ENCODE peak calls at places on chromosomes 7 and 10, in nine cellular contexts. W is heart left ventricle, K is adrenal gland, X is body of pancreas, V is uterus, C is NB4, O is prostate gland, P is spleen, H is ovary. M is an unnamed sample.

GRCh38 chr7:134051020-134051419 is 76.1 kb upstream of the LRGUK start:
- DNase-seq in W (no peak), K (no peak), X (no peak), V (no peak), C (no peak), O (no peak), P (no peak), H (no peak), M (no peak)

GRCh38 chr7:141263508-141263907 is 189.6 kb downstream of the TMEM178B start:
- DNase-seq in W (no peak), K (no peak), X (no peak), V (no peak), C (no peak), O (no peak), P (no peak), H (no peak), M (no peak)

GRCh38 chr7:101936223-101936611 is 118.8 kb downstream of the CUX1 start:
- DNase-seq in W (peak; percentile 40), K (no peak), X (no peak), V (no peak), C (no peak), O (no peak), P (no peak), H (peak; percentile 68), M (no peak)

GRCh38 chr7:29572543-29572942 is 8.9 kb downstream of the PRR15 start:
- DNase-seq in W (no peak), K (no peak), X (no peak), V (no peak), C (no peak), O (no peak), P (no peak), H (no peak), M (no peak)

GRCh38 chr7:101121996-101122932 is 4.6 kb upstream of the SERPINE1 start:
- DNase-seq in W (peak; percentile 84), K (peak; percentile 40), X (peak; percentile 55), V (peak; percentile 92), C (no peak), O (no peak), P (no peak), H (peak; percentile 83), M (peak; percentile 60)

GRCh38 chr10:110067960-110068770 is 60.4 kb downstream of the ADD3 start:
- DNase-seq in W (no peak), K (no peak), X (no peak), V (no peak), C (peak; percentile 69), O (no peak), P (no peak), H (no peak), M (no peak)

GRCh38 chr7:20331231-20331880 is 656 bp downstream of the ITGB8 start:
- DNase-seq in W (peak; percentile 27), K (peak; percentile 41), X (peak; percentile 45), V (peak; percentile 43), C (peak; percentile 51), O (peak; percentile 39), P (peak; percentile 87), H (peak; percentile 62), M (peak; percentile 58)

GRCh38 chr10:87507879-87508278 is 3.2 kb downstream of the MINPP1 start:
- DNase-seq in W (no peak), K (no peak), X (no peak), V (no peak), C (no peak), O (no peak), P (no peak), H (no peak), M (no peak)

GRCh38 chr10:24691113-24691512 is 32.6 kb downstream of the ARHGAP21 start:
- DNase-seq in W (no peak), K (no peak), X (no peak), V (peak; percentile 30), C (no peak), O (no peak), P (no peak), H (no peak), M (no peak)

GRCh38 chr7:98294326-98294725 is 12.8 kb downstream of the BRI3 start:
- DNase-seq in W (no peak), K (no peak), X (no peak), V (no peak), C (no peak), O (no peak), P (no peak), H (no peak), M (no peak)

GRCh38 chr7:98289333-98289875 is 7.9 kb downstream of the BRI3 start:
- DNase-seq in W (no peak), K (no peak), X (no peak), V (no peak), C (no peak), O (no peak), P (no peak), H (no peak), M (no peak)

GRCh38 chr7:98293746-98294145 is 12.3 kb downstream of the BRI3 start:
- DNase-seq in W (no peak), K (no peak), X (no peak), V (no peak), C (no peak), O (no peak), P (no peak), H (no peak), M (no peak)

GRCh38 chr7:98293265-98293664 is 11.8 kb downstream of the BRI3 start:
- DNase-seq in W (no peak), K (no peak), X (no peak), V (no peak), C (no peak), O (no peak), P (no peak), H (no peak), M (no peak)

GRCh38 chr7:98291717-98292116 is 10.2 kb downstream of the BRI3 start:
- DNase-seq in W (no peak), K (no peak), X (no peak), V (no peak), C (no peak), O (no peak), P (no peak), H (no peak), M (no peak)
- H3K4me3 ChIP-seq in W (no peak overlapping the region), K (no peak overlapping the region), X (no peak overlapping the region), V (no peak overlapping the region), C (no peak overlapping the region), O (no peak overlapping the region), P (no peak overlapping the region), H (no peak overlapping the region), M (no peak overlapping the region)

DNA sequence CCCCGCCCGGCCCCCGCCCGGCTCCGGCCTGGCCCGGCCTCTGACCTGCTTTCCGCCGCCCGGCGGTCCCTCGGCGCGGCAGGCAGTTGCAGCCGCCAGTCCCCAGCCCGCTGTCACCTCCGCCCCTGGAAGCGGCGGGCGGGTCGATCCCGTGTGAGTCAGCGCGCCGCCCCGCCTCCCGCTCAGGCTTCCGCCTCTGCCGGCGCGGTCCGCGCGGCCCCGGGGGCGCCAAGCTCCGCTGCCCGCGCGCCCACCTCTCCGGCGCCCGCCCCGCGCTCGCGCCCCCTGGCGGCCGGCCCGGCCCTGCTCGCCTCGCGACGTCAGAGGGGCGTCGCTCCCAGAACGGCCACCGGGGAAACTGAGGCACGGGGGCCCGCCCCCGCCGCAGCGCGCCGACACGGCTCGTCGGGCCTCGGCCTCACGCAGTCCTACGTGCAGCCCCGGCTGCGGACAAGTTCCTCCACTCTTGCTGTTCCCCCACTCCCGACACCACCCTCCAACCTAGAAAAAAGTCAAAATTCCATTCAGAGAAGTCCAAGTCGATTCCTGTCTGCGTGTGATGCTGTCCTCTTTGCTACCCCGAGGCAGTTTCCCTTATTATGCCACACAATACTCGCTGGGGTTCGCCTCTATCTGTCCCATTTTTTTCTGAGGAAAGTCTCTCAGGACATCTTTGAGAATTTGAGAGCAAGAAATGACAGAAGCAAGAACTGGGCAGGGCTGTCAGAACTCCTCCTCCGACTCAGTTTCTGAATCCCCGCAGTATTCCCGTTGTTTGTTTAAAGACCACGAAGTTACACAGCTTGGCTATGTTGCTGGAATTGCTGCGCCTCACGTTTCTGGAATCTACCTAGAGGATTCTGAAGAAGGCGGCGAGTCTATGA is at the start of gene DNMBP:
- DNase-seq in W (peak; percentile 89), K (peak; percentile 86), X (peak; percentile 86), V (peak; percentile 78), C (peak; percentile 91), O (peak; percentile 70), P (peak; percentile 97), H (peak; percentile 87), M (peak; percentile 91)
- TF ChIP-seq POLR2A in W (peak; percentile 48), K (peak; percentile 51), X (peak; percentile 34), V (peak; percentile 63), C (peak; percentile 50), O (no peak), P (no peak), H (peak; percentile 28), M (peak; percentile 81)

GRCh38 chr7:157986051-157986450 is 601.6 kb downstream of the PTPRN2 start:
- DNase-seq in W (no peak), K (no peak), X (no peak), V (no peak), C (no peak), O (no peak), P (peak; percentile 44), H (no peak), M (no peak)

GRCh38 chr7:157985636-157986035 is 602.0 kb downstream of the PTPRN2 start:
- DNase-seq in W (no peak), K (no peak), X (no peak), V (no peak), C (no peak), O (no peak), P (peak; percentile 62), H (no peak), M (no peak)

GRCh38 chr7:157983442-157984137 is 604.0 kb downstream of the PTPRN2 start:
- DNase-seq in W (no peak), K (no peak), X (peak; percentile 7), V (no peak), C (no peak), O (no peak), P (peak; percentile 62), H (no peak), M (peak; percentile 33)

GRCh38 chr7:157984138-157984913 is 603.3 kb downstream of the PTPRN2 start:
- DNase-seq in W (no peak), K (no peak), X (no peak), V (no peak), C (no peak), O (no peak), P (peak; percentile 64), H (no peak), M (no peak)

DNA sequence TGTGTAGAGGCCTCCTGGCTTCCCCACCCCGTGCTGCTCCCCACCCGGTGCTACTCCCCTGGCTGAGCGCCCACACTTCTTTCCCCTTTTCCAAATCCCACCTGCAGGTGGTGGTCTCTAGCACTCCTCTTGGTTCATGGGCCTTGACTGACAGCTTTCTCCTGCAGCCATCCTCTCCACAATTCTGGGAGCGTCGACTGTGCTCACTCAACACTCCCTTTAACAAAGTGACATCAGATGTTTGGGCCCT is 602.8 kb downstream of the PTPRN2 start:
- DNase-seq in W (no peak), K (no peak), X (no peak), V (no peak), C (no peak), O (no peak), P (no peak), H (no peak), M (no peak)
- H3K4me3 ChIP-seq in W (no peak overlapping the region), K (no peak overlapping the region), X (no peak overlapping the region), V (no peak overlapping the region), C (no peak overlapping the region), O (no peak overlapping the region), P (no peak overlapping the region), H (no peak overlapping the region), M (no peak overlapping the region)

DNA sequence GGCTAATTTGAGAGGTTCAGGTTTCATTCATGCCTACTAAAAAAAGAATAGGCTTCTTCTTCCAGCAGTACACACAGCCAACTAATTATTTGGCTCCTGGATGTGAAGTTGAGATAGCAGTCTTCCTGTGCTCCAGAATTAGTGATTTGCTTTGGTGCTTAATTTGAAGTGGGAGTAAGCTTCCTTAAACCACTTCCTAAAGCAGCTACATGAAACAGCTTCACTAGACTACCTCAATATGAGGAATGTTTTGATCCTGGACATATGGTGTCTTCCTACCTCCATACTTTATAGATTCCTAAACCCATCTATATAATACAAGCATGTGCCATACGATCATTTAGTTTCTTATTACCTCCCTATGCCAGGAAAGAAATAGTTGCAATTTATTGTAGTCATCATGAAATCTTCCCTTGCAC is 8.4 kb downstream of the VIM start:
- DNase-seq in W (no peak), K (no peak), X (no peak), V (no peak), C (no peak), O (no peak), P (no peak), H (no peak), M (no peak)
- TF ChIP-seq POLR2A in W (no peak), K (no peak), X (no peak), V (no peak), C (no peak), O (no peak), P (no peak), H (no peak), M (no peak)

M was measured in right lobe of liver.